ENCODE peak calls at places on chromosome 22, in four cellular contexts. F is neural progenitor cell; E is activated CD4-positive, alpha-beta T cell treated with anti-CD3 and anti-CD28 coated beads, Interleukin-2, amount 50 U/mL, for 48 hours; L is HT1080. C is an unnamed sample.
A peak's percentile ranks its signal among the peaks of the same experiment; 100 is the strongest.

GRCh38 chr22:27670701-27671412 is 130.7 kb downstream of the MN1 start:
- DNase-seq in F (peak; percentile 98), E (no peak), L (peak; percentile 18), C (peak; percentile 32)

GRCh38 chr22:20805972-20806471 is 32.1 kb downstream of the SERPIND1 start:
- DNase-seq in F (no peak), E (peak; percentile 11), L (peak; percentile 29), C (peak; percentile 33)

GRCh38 chr22:46619830-46620501 is at the start of gene GRAMD4:
- DNase-seq in F (peak; percentile 55), E (no peak), L (peak; percentile 17), C (no peak)

GRCh38 chr22:40334060-40334459 is 12.2 kb upstream of the ADSL start:
- DNase-seq in F (no peak), E (no peak), L (no peak), C (no peak)

GRCh38 chr22:41952713-41953112 is 763 bp downstream of the SMIM45 start:
- DNase-seq in F (no peak), E (no peak), L (no peak), C (no peak)

GRCh38 chr22:36111316-36111715 is 49.2 kb downstream of the APOL3 start:
- DNase-seq in F (no peak), E (no peak), L (no peak), C (no peak)

GRCh38 chr22:47172771-47173534 is 410.5 kb downstream of the TBC1D22A start:
- DNase-seq in F (no peak), E (no peak), L (no peak), C (no peak)

GRCh38 chr22:38284042-38284402 is 11.2 kb upstream of the TMEM184B start:
- DNase-seq in F (no peak), E (no peak), L (no peak), C (no peak)

GRCh38 chr22:30871391-30872281 is 96.9 kb downstream of the MORC2 start:
- DNase-seq in F (no peak), E (no peak), L (no peak), C (no peak)

GRCh38 chr22:45754822-45755221 is 83.2 kb downstream of the ATXN10 start:
- DNase-seq in F (no peak), E (no peak), L (no peak), C (no peak)

GRCh38 chr22:17349172-17349571 is 20.1 kb upstream of the CECR2 start:
- DNase-seq in F (no peak), E (no peak), L (no peak), C (no peak)

GRCh38 chr22:46798366-46799057 is 36.1 kb downstream of the TBC1D22A start:
- DNase-seq in F (peak; percentile 82), E (peak; percentile 86), L (peak; percentile 70), C (peak; percentile 79)